ENCODE peak calls at places on chromosome 4, in five cellular contexts. One of them, this sample, is unnamed.

GRCh38 chr4:116499-116898 is 7.8 kb upstream of the ZNF718 start:
- DNase-seq in cardiac septum: no peak
- DNase-seq in neural progenitor cell: no peak
- DNase-seq in activated CD4-positive, alpha-beta T cell treated with anti-CD3 and anti-CD28 coated beads for 24 hours: no peak
- DNase-seq in GM12865: no peak
- DNase-seq in this sample: no peak

GRCh38 chr4:16686195-16686594 is 212.2 kb downstream of the LDB2 start:
- DNase-seq in cardiac septum: no peak
- DNase-seq in neural progenitor cell: no peak
- DNase-seq in activated CD4-positive, alpha-beta T cell treated with anti-CD3 and anti-CD28 coated beads for 24 hours: no peak
- DNase-seq in GM12865: no peak
- DNase-seq in this sample: no peak

GRCh38 chr4:174928174-174928573 is 10.0 kb downstream of the ADAM29 start:
- DNase-seq in cardiac septum: no peak
- DNase-seq in neural progenitor cell: no peak
- DNase-seq in activated CD4-positive, alpha-beta T cell treated with anti-CD3 and anti-CD28 coated beads for 24 hours: no peak
- DNase-seq in GM12865: peak; percentile 96
- DNase-seq in this sample: no peak

GRCh38 chr4:77190053-77190452 is 33.0 kb downstream of the CCNG2 start:
- DNase-seq in cardiac septum: no peak
- DNase-seq in neural progenitor cell: no peak
- DNase-seq in activated CD4-positive, alpha-beta T cell treated with anti-CD3 and anti-CD28 coated beads for 24 hours: no peak
- DNase-seq in GM12865: no peak
- DNase-seq in this sample: peak; percentile 37

GRCh38 chr4:7325541-7325940 is 109.2 kb downstream of the PSAPL1 start:
- DNase-seq in cardiac septum: no peak
- DNase-seq in neural progenitor cell: no peak
- DNase-seq in activated CD4-positive, alpha-beta T cell treated with anti-CD3 and anti-CD28 coated beads for 24 hours: no peak
- DNase-seq in GM12865: no peak
- DNase-seq in this sample: no peak

GRCh38 chr4:116070283-116070682 is 956.9 kb upstream of the NDST4 start:
- DNase-seq in cardiac septum: no peak
- DNase-seq in neural progenitor cell: no peak
- DNase-seq in activated CD4-positive, alpha-beta T cell treated with anti-CD3 and anti-CD28 coated beads for 24 hours: no peak
- DNase-seq in GM12865: no peak
- DNase-seq in this sample: no peak

GRCh38 chr4:180380733-180381132 is 1862.5 kb upstream of the TENM3 start:
- DNase-seq in cardiac septum: no peak
- DNase-seq in neural progenitor cell: no peak
- DNase-seq in activated CD4-positive, alpha-beta T cell treated with anti-CD3 and anti-CD28 coated beads for 24 hours: no peak
- DNase-seq in GM12865: no peak
- DNase-seq in this sample: no peak

GRCh38 chr4:18844726-18845125 is 823.2 kb upstream of the LCORL start:
- DNase-seq in cardiac septum: no peak
- DNase-seq in neural progenitor cell: no peak
- DNase-seq in activated CD4-positive, alpha-beta T cell treated with anti-CD3 and anti-CD28 coated beads for 24 hours: no peak
- DNase-seq in GM12865: no peak
- DNase-seq in this sample: no peak

GRCh38 chr4:89434364-89434988 is 126.9 kb upstream of the GPRIN3 start:
- DNase-seq in cardiac septum: no peak
- DNase-seq in neural progenitor cell: peak; percentile 29
- DNase-seq in activated CD4-positive, alpha-beta T cell treated with anti-CD3 and anti-CD28 coated beads for 24 hours: no peak
- DNase-seq in GM12865: peak; percentile 26
- DNase-seq in this sample: peak; percentile 55

GRCh38 chr4:48300004-48300403 is 30.4 kb upstream of the TEC start:
- DNase-seq in cardiac septum: no peak
- DNase-seq in neural progenitor cell: no peak
- DNase-seq in activated CD4-positive, alpha-beta T cell treated with anti-CD3 and anti-CD28 coated beads for 24 hours: no peak
- DNase-seq in GM12865: no peak
- DNase-seq in this sample: no peak

GRCh38 chr4:858831-859451 is 33.0 kb upstream of the CPLX1 start:
- DNase-seq in cardiac septum: no peak
- DNase-seq in neural progenitor cell: no peak
- DNase-seq in activated CD4-positive, alpha-beta T cell treated with anti-CD3 and anti-CD28 coated beads for 24 hours: no peak
- DNase-seq in GM12865: no peak
- DNase-seq in this sample: no peak

GRCh38 chr4:181043486-181043885 is 1199.7 kb upstream of the TENM3 start:
- DNase-seq in cardiac septum: no peak
- DNase-seq in neural progenitor cell: no peak
- DNase-seq in activated CD4-positive, alpha-beta T cell treated with anti-CD3 and anti-CD28 coated beads for 24 hours: no peak
- DNase-seq in GM12865: no peak
- DNase-seq in this sample: no peak

GRCh38 chr4:149203256-149204001 is 612.2 kb downstream of the IQCM start:
- DNase-seq in cardiac septum: no peak
- DNase-seq in neural progenitor cell: no peak
- DNase-seq in activated CD4-positive, alpha-beta T cell treated with anti-CD3 and anti-CD28 coated beads for 24 hours: no peak
- DNase-seq in GM12865: no peak
- DNase-seq in this sample: no peak

GRCh38 chr4:24213936-24214335 is 324.1 kb upstream of the PPARGC1A start:
- DNase-seq in cardiac septum: no peak
- DNase-seq in neural progenitor cell: no peak
- DNase-seq in activated CD4-positive, alpha-beta T cell treated with anti-CD3 and anti-CD28 coated beads for 24 hours: no peak
- DNase-seq in GM12865: no peak
- DNase-seq in this sample: no peak

GRCh38 chr4:9384126-9384525 is 21.2 kb downstream of the USP17L30 start:
- DNase-seq in cardiac septum: no peak
- DNase-seq in neural progenitor cell: no peak
- DNase-seq in activated CD4-positive, alpha-beta T cell treated with anti-CD3 and anti-CD28 coated beads for 24 hours: no peak
- DNase-seq in GM12865: no peak
- DNase-seq in this sample: no peak